ENCODE peak calls at places on chromosomes 6 and 20, in five cellular contexts. One of them, this sample, is unnamed.

GRCh38 chr6:15384901-15385300 is 139.0 kb downstream of the JARID2 start:
- DNase-seq in lower lobe of right lung: no peak
- DNase-seq in tibial artery: no peak
- DNase-seq in HFFc6: no peak
- DNase-seq in right lobe of liver: no peak
- DNase-seq in this sample: no peak

GRCh38 chr20:37475258-37475657 is 45.8 kb upstream of the NNAT start:
- DNase-seq in HFFc6: no peak
- DNase-seq in right lobe of liver: no peak
- DNase-seq in lower lobe of right lung: no peak
- DNase-seq in tibial artery: no peak
- DNase-seq in this sample: no peak

GRCh38 chr20:51494241-51495110 is 48.0 kb downstream of the NFATC2 start:
- DNase-seq in lower lobe of right lung: no peak
- DNase-seq in HFFc6: no peak
- DNase-seq in right lobe of liver: no peak
- DNase-seq in tibial artery: no peak
- DNase-seq in this sample: no peak

GRCh38 chr6:35973670-35974222 is 50.7 kb downstream of the SLC26A8 start:
- DNase-seq in tibial artery: no peak
- DNase-seq in right lobe of liver: peak
- DNase-seq in lower lobe of right lung: no peak
- DNase-seq in HFFc6: no peak
- DNase-seq in this sample: no peak

GRCh38 chr20:31632503-31633338 is 5.0 kb upstream of the COX4I2 start:
- DNase-seq in tibial artery: no peak
- DNase-seq in HFFc6: no peak
- DNase-seq in right lobe of liver: no peak
- DNase-seq in lower lobe of right lung: no peak
- DNase-seq in this sample: no peak

GRCh38 chr6:165961236-165961751 is 206.4 kb downstream of the TBXT start:
- DNase-seq in right lobe of liver: no peak
- DNase-seq in HFFc6: no peak
- DNase-seq in lower lobe of right lung: no peak
- DNase-seq in tibial artery: no peak
- DNase-seq in this sample: no peak

GRCh38 chr6:79307321-79308036 is 73.0 kb upstream of the HMGN3 start:
- DNase-seq in HFFc6: no peak
- DNase-seq in tibial artery: no peak
- DNase-seq in right lobe of liver: no peak
- DNase-seq in lower lobe of right lung: no peak
- DNase-seq in this sample: no peak

GRCh38 chr20:57712851-57713504 is 3.2 kb upstream of the PMEPA1 start:
- DNase-seq in right lobe of liver: no peak
- DNase-seq in lower lobe of right lung: no peak
- DNase-seq in tibial artery: no peak
- DNase-seq in HFFc6: no peak
- DNase-seq in this sample: no peak

GRCh38 chr20:59055302-59055701 is 12.7 kb upstream of the PRELID3B start:
- DNase-seq in tibial artery: no peak
- DNase-seq in lower lobe of right lung: no peak
- DNase-seq in right lobe of liver: no peak
- DNase-seq in HFFc6: peak
- DNase-seq in this sample: no peak

GRCh38 chr20:37856932-37857660 is 45.8 kb upstream of the VSTM2L start:
- DNase-seq in right lobe of liver: no peak
- DNase-seq in tibial artery: no peak
- DNase-seq in HFFc6: peak
- DNase-seq in lower lobe of right lung: no peak
- DNase-seq in this sample: peak

GRCh38 chr20:43492101-43492500 is 15.4 kb upstream of the L3MBTL1 start:
- DNase-seq in right lobe of liver: no peak
- DNase-seq in tibial artery: no peak
- DNase-seq in HFFc6: peak
- DNase-seq in lower lobe of right lung: no peak
- DNase-seq in this sample: no peak

GRCh38 chr20:3724356-3724755 is 8.1 kb upstream of the HSPA12B start:
- DNase-seq in tibial artery: no peak
- DNase-seq in HFFc6: no peak
- DNase-seq in right lobe of liver: no peak
- DNase-seq in lower lobe of right lung: no peak
- DNase-seq in this sample: no peak

GRCh38 chr20:56515657-56516381 is 8.7 kb upstream of the FAM209A start:
- DNase-seq in lower lobe of right lung: no peak
- DNase-seq in HFFc6: peak
- DNase-seq in tibial artery: no peak
- DNase-seq in right lobe of liver: no peak
- DNase-seq in this sample: no peak

GRCh38 chr6:95133578-95133977 is 443.8 kb upstream of the MANEA start:
- DNase-seq in HFFc6: no peak
- DNase-seq in right lobe of liver: no peak
- DNase-seq in tibial artery: no peak
- DNase-seq in lower lobe of right lung: no peak
- DNase-seq in this sample: no peak

GRCh38 chr20:61186771-61187170 is 65.3 kb upstream of the CDH4 start:
- DNase-seq in right lobe of liver: no peak
- DNase-seq in tibial artery: no peak
- DNase-seq in HFFc6: no peak
- DNase-seq in lower lobe of right lung: no peak
- DNase-seq in this sample: no peak

GRCh38 chr6:39887692-39888450 is 46.4 kb downstream of the MOCS1 start:
- DNase-seq in HFFc6: peak
- DNase-seq in lower lobe of right lung: peak
- DNase-seq in tibial artery: peak
- DNase-seq in right lobe of liver: no peak
- DNase-seq in this sample: peak

GRCh38 chr20:18001131-18001921 is 32.5 kb downstream of the MGME1 start:
- DNase-seq in HFFc6: peak
- DNase-seq in right lobe of liver: peak
- DNase-seq in tibial artery: peak
- DNase-seq in lower lobe of right lung: peak
- DNase-seq in this sample: peak

GRCh38 chr6:155455766-155456165 is at the start of gene NOX3:
- DNase-seq in lower lobe of right lung: no peak
- DNase-seq in right lobe of liver: no peak
- DNase-seq in HFFc6: no peak
- DNase-seq in tibial artery: no peak
- DNase-seq in this sample: no peak

GRCh38 chr6:35678814-35679213 is 9.9 kb downstream of the FKBP5 start:
- DNase-seq in tibial artery: no peak
- DNase-seq in HFFc6: no peak
- DNase-seq in right lobe of liver: no peak
- DNase-seq in lower lobe of right lung: no peak
- DNase-seq in this sample: no peak

GRCh38 chr6:43247115-43247999 is 4.1 kb downstream of the TTBK1 start:
- DNase-seq in lower lobe of right lung: peak
- DNase-seq in tibial artery: peak
- DNase-seq in right lobe of liver: peak
- DNase-seq in HFFc6: no peak
- DNase-seq in this sample: no peak

GRCh38 chr6:75609639-75610590 is 8.2 kb downstream of the SENP6 start:
- DNase-seq in right lobe of liver: no peak
- DNase-seq in lower lobe of right lung: no peak
- DNase-seq in HFFc6: no peak
- DNase-seq in tibial artery: no peak
- DNase-seq in this sample: no peak

GRCh38 chr20:50224553-50225255 is 34.1 kb downstream of the CEBPB start:
- DNase-seq in tibial artery: peak
- DNase-seq in lower lobe of right lung: peak
- DNase-seq in HFFc6: peak
- DNase-seq in right lobe of liver: peak
- DNase-seq in this sample: peak

GRCh38 chr20:63377256-63378114 is 16.3 kb upstream of the CHRNA4 start:
- DNase-seq in tibial artery: no peak
- DNase-seq in right lobe of liver: no peak
- DNase-seq in lower lobe of right lung: no peak
- DNase-seq in HFFc6: no peak
- DNase-seq in this sample: no peak

GRCh38 chr6:15247750-15248450 is 2.0 kb downstream of the JARID2 start:
- DNase-seq in tibial artery: peak
- DNase-seq in lower lobe of right lung: peak
- DNase-seq in HFFc6: peak
- DNase-seq in right lobe of liver: peak
- DNase-seq in this sample: no peak

GRCh38 chr6:107066697-107067659 is 39.0 kb downstream of the MTRES1 start:
- DNase-seq in tibial artery: no peak
- DNase-seq in right lobe of liver: no peak
- DNase-seq in lower lobe of right lung: no peak
- DNase-seq in HFFc6: no peak
- DNase-seq in this sample: no peak

GRCh38 chr20:58597021-58597940 is 53.8 kb upstream of the STX16 start:
- DNase-seq in tibial artery: peak
- DNase-seq in right lobe of liver: no peak
- DNase-seq in lower lobe of right lung: no peak
- DNase-seq in HFFc6: no peak
- DNase-seq in this sample: no peak

GRCh38 chr20:43513298-43514061 is 6.0 kb downstream of the L3MBTL1 start:
- DNase-seq in HFFc6: no peak
- DNase-seq in right lobe of liver: no peak
- DNase-seq in tibial artery: no peak
- DNase-seq in lower lobe of right lung: no peak
- DNase-seq in this sample: no peak

GRCh38 chr6:95679981-95680380 is 102.6 kb downstream of the MANEA start:
- DNase-seq in lower lobe of right lung: no peak
- DNase-seq in HFFc6: no peak
- DNase-seq in tibial artery: no peak
- DNase-seq in right lobe of liver: no peak
- DNase-seq in this sample: no peak

GRCh38 chr6:13472099-13472498 is 15.3 kb downstream of the GFOD1 start:
- DNase-seq in HFFc6: no peak
- DNase-seq in tibial artery: no peak
- DNase-seq in right lobe of liver: no peak
- DNase-seq in lower lobe of right lung: no peak
- DNase-seq in this sample: peak

GRCh38 chr6:113599444-113599843 is 257.7 kb upstream of the MARCKS start:
- DNase-seq in lower lobe of right lung: no peak
- DNase-seq in right lobe of liver: no peak
- DNase-seq in tibial artery: no peak
- DNase-seq in HFFc6: no peak
- DNase-seq in this sample: no peak

GRCh38 chr6:40165036-40165709 is 230.9 kb upstream of the MOCS1 start:
- DNase-seq in HFFc6: no peak
- DNase-seq in lower lobe of right lung: no peak
- DNase-seq in right lobe of liver: no peak
- DNase-seq in tibial artery: no peak
- DNase-seq in this sample: no peak

GRCh38 chr6:1474205-1474604 is 84.8 kb downstream of the FOXF2 start:
- DNase-seq in lower lobe of right lung: no peak
- DNase-seq in right lobe of liver: no peak
- DNase-seq in tibial artery: no peak
- DNase-seq in HFFc6: no peak
- DNase-seq in this sample: no peak

GRCh38 chr6:78500299-78501089 is 366.9 kb upstream of the IRAK1BP1 start:
- DNase-seq in right lobe of liver: no peak
- DNase-seq in HFFc6: no peak
- DNase-seq in tibial artery: no peak
- DNase-seq in lower lobe of right lung: no peak
- DNase-seq in this sample: no peak

GRCh38 chr6:139133733-139134360 is 1.0 kb upstream of the HECA start:
- DNase-seq in HFFc6: no peak
- DNase-seq in lower lobe of right lung: no peak
- DNase-seq in tibial artery: no peak
- DNase-seq in right lobe of liver: no peak
- DNase-seq in this sample: no peak

GRCh38 chr6:139131736-139132285 is 3.1 kb upstream of the HECA start:
- DNase-seq in right lobe of liver: no peak
- DNase-seq in HFFc6: no peak
- DNase-seq in lower lobe of right lung: no peak
- DNase-seq in tibial artery: no peak
- DNase-seq in this sample: no peak

GRCh38 chr6:139135578-139136545 is 982 bp downstream of the HECA start:
- DNase-seq in right lobe of liver: peak
- DNase-seq in HFFc6: no peak
- DNase-seq in tibial artery: peak
- DNase-seq in lower lobe of right lung: peak
- DNase-seq in this sample: no peak

GRCh38 chr6:139134817-139135577 is at the start of gene HECA:
- DNase-seq in HFFc6: peak
- DNase-seq in lower lobe of right lung: peak
- DNase-seq in tibial artery: peak
- DNase-seq in right lobe of liver: peak
- DNase-seq in this sample: peak

DNA sequence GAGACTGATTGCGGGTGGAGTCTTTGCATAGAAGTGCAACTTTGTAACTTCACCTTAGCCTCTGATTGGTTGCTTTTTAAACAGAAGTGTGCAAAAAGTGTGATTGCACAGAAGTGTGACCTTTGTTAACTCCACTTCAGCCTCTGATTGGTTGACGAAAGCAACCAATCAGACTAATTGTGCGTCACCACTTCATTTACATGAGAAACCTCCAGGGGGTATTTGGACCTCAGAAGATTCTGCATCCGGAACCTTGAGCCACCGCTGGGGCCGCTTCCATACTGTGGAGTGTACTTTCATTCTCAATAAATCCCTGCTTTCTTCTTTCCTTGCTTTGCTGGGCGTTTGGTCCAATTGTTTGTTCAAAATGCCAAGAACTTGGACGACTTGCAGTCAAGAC is 1.6 kb upstream of the HECA start:
- DNase-seq in right lobe of liver: no peak
- DNase-seq in lower lobe of right lung: no peak
- DNase-seq in HFFc6: no peak
- DNase-seq in tibial artery: no peak
- DNase-seq in this sample: no peak
- TF ChIP-seq CTCF in right lobe of liver: no peak
- TF ChIP-seq CTCF in lower lobe of right lung: no peak
- TF ChIP-seq CTCF in HFFc6: peak
- TF ChIP-seq CTCF in tibial artery: no peak
- TF ChIP-seq CTCF in this sample: no peak

GRCh38 chr6:30349411-30350177 is 4.6 kb downstream of the RPP21 start:
- DNase-seq in HFFc6: no peak
- DNase-seq in lower lobe of right lung: no peak
- DNase-seq in tibial artery: no peak
- DNase-seq in right lobe of liver: no peak
- DNase-seq in this sample: no peak
- TF ChIP-seq CTCF in HFFc6: peak
- TF ChIP-seq CTCF in lower lobe of right lung: no peak
- TF ChIP-seq CTCF in tibial artery: no peak
- TF ChIP-seq CTCF in right lobe of liver: no peak
- TF ChIP-seq CTCF in this sample: no peak

DNA sequence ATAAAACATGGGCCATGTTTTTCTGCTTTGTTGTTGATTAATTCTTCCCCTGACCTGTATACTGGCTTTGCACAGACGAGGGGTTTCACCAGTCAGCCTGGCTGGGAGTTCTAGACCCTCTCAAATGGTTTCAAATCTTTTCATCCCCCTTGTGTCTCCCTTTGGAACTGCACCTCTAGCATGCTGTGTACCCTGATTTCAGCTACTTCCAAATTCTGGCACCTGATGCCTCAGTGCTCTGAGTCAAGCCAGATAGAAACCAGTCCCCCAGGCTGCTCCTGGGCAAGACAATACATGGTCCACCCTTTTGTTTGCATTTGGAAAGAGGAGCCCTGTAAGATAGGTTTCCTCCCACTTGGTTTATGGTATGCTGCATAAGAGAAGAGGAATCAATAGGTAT is 290.2 kb downstream of the BTBD3 start:
- DNase-seq in HFFc6: no peak
- DNase-seq in lower lobe of right lung: no peak
- DNase-seq in tibial artery: no peak
- DNase-seq in right lobe of liver: no peak
- DNase-seq in this sample: no peak
- TF ChIP-seq CTCF in HFFc6: peak
- TF ChIP-seq CTCF in lower lobe of right lung: peak
- TF ChIP-seq CTCF in tibial artery: no peak
- TF ChIP-seq CTCF in right lobe of liver: peak
- TF ChIP-seq CTCF in this sample: peak

GRCh38 chr6:11919771-11920440 is 92.2 kb upstream of the HIVEP1 start:
- DNase-seq in right lobe of liver: no peak
- DNase-seq in tibial artery: no peak
- DNase-seq in HFFc6: no peak
- DNase-seq in lower lobe of right lung: no peak
- DNase-seq in this sample: no peak
- TF ChIP-seq CTCF in right lobe of liver: no peak
- TF ChIP-seq CTCF in tibial artery: no peak
- TF ChIP-seq CTCF in HFFc6: no peak
- TF ChIP-seq CTCF in lower lobe of right lung: no peak
- TF ChIP-seq CTCF in this sample: no peak